ENCODE peak calls at places on chromosomes 7 and 10, in five cellular contexts. A, P, T, K and Y are unnamed samples.

GRCh38 chr7:130309986-130310385 is 17.0 kb downstream of the CPA4 start:
- DNase-seq in T (no peak), K (no peak), A (peak), P (peak), Y (no peak)

GRCh38 chr7:50858528-50859245 is 76.0 kb upstream of the GRB10 start:
- DNase-seq in T (no peak), A (no peak), P (no peak), K (no peak), Y (no peak)

GRCh38 chr7:98300595-98301372 is 19.3 kb downstream of the BRI3 start:
- DNase-seq in P (no peak), K (no peak), T (no peak), A (no peak), Y (no peak)

GRCh38 chr7:65872776-65873581 is at the start of gene VKORC1L1:
- DNase-seq in T (peak), K (peak), P (peak), A (peak), Y (peak)

GRCh38 chr10:58807631-58808024 is 295.0 kb downstream of the BICC1 start:
- DNase-seq in A (no peak), T (no peak), P (no peak), K (peak), Y (no peak)

GRCh38 chr7:86644282-86645173 is 819 bp downstream of the GRM3 start:
- DNase-seq in P (no peak), A (no peak), K (no peak), T (no peak), Y (no peak)

GRCh38 chr10:35079267-35079666 is 10.9 kb downstream of the CUL2 start:
- DNase-seq in A (no peak), P (no peak), K (no peak), T (no peak), Y (no peak)

GRCh38 chr10:68348265-68348741 is 15.6 kb upstream of the PBLD start:
- DNase-seq in T (no peak), K (no peak), P (peak), A (peak), Y (peak)

GRCh38 chr10:113612154-113612553 is 51.7 kb downstream of the NRAP start:
- DNase-seq in P (no peak), A (no peak), K (no peak), T (no peak), Y (no peak)

GRCh38 chr10:9992656-9993055 is 1025.0 kb upstream of the CELF2 start:
- DNase-seq in K (no peak), T (no peak), A (no peak), P (no peak), Y (no peak)
- TF ChIP-seq CTCF in K (no peak), T (no peak), A (no peak), P (no peak), Y (no peak)

GRCh38 chr10:34078798-34079470 is 736.2 kb downstream of the PARD3 start:
- DNase-seq in K (peak), P (no peak), T (peak), A (no peak), Y (no peak)

GRCh38 chr10:34076443-34076842 is 738.7 kb downstream of the PARD3 start:
- DNase-seq in K (no peak), P (no peak), A (no peak), T (no peak), Y (no peak)

GRCh38 chr10:34075269-34075926 is 739.7 kb downstream of the PARD3 start:
- DNase-seq in T (no peak), A (no peak), P (no peak), K (no peak), Y (no peak)

GRCh38 chr10:34079702-34080484 is 735.2 kb downstream of the PARD3 start:
- DNase-seq in A (no peak), K (no peak), T (no peak), P (no peak), Y (no peak)

GRCh38 chr10:34078017-34078416 is 737.1 kb downstream of the PARD3 start:
- DNase-seq in T (no peak), K (no peak), P (no peak), A (no peak), Y (no peak)
- TF ChIP-seq CTCF in T (no peak), K (no peak), P (no peak), A (no peak), Y (no peak)

DNA sequence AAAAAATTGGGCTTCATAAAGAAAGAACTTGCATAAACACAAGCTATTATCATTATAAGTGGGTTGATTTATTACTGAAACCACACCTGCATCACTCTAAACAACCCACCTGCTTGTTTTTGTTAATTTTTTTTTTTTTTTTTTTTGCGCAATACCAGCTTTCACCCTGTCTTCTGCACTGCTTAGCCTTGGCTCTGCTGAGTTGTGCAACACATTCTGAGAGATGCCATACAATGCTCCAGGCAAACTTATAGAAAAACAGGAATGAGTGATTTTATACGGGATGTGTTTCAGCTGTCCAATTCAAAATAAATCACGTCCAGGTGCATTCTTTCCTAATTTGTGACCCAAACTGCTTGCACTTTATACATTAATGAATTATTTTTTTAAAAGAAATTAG is 923.6 kb downstream of the GATA3 start:
- DNase-seq in T (no peak), K (no peak), P (no peak), A (no peak), Y (no peak)
- TF ChIP-seq CTCF in T (no peak), K (no peak), P (no peak), A (no peak), Y (no peak)

GRCh38 chr10:128863411-128863810 is 603.6 kb upstream of the MGMT start:
- DNase-seq in P (no peak), K (no peak), A (no peak), T (no peak), Y (no peak)

GRCh38 chr10:128860574-128860973 is 606.5 kb upstream of the MGMT start:
- DNase-seq in P (no peak), T (no peak), K (no peak), A (no peak), Y (no peak)

GRCh38 chr10:128863823-128864405 is 603.1 kb upstream of the MGMT start:
- DNase-seq in K (no peak), P (no peak), T (no peak), A (no peak), Y (no peak)

GRCh38 chr10:128859738-128860386 is 607.2 kb upstream of the MGMT start:
- DNase-seq in P (peak), K (no peak), T (no peak), A (peak), Y (peak)

DNA sequence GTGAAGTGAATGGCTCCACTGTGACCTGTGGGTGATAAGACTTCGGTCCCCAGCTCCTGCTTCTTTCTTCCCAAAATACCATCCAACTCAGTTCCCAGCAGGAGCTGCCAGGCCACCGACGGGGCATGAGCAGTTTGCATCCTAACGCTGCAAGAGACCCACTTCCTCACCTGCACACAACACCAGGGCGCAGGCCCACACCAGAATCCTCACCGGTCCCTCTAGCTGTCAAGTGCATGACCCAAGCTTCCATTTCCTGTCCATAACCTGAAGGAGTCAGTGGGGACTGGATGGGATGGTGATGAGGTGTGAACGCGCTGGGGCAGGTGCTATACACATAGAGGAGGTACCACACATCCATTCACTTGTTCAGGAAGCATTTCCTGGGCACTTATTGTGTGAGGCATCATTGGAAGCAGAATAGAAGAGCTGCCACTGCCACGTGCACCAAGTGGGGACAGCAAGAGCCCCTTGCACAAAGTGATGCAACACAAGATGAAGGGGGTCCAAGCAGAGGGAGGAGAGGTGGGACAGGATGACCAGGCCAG is 605.9 kb upstream of the MGMT start:
- DNase-seq in P (no peak), A (no peak), T (no peak), K (no peak), Y (no peak)
- TF ChIP-seq CTCF in P (no peak), A (no peak), T (no peak), K (no peak), Y (no peak)

GRCh38 chr7:37109853-37110252 is 338.8 kb downstream of the ELMO1 start:
- DNase-seq in T (no peak), P (no peak), A (peak), K (no peak), Y (no peak)
- TF ChIP-seq CTCF in T (no peak), P (no peak), A (no peak), K (no peak), Y (no peak)